ENCODE peak calls at places on chromosomes 5 and 9, in four cellular contexts. A, D, I and S are unnamed samples.

GRCh38 chr5:43772601-43773031 is 169.6 kb downstream of the NNT start:
- DNase-seq in D (no peak), A (peak; percentile 44), I (no peak), S (no peak)

GRCh38 chr5:68288756-68289134 is 73.2 kb downstream of the PIK3R1 start:
- DNase-seq in A (no peak), I (no peak), D (no peak), S (no peak)

GRCh38 chr9:4583001-4583400 is 79.1 kb upstream of the PLPP6 start:
- DNase-seq in D (no peak), I (no peak), A (no peak), S (no peak)

GRCh38 chr5:68141494-68141893 is 74.1 kb upstream of the PIK3R1 start:
- DNase-seq in I (no peak), D (no peak), A (no peak), S (no peak)

GRCh38 chr5:82111191-82111590 is 139.4 kb downstream of the ATG10 start:
- DNase-seq in D (no peak), A (no peak), I (no peak), S (no peak)

GRCh38 chr9:96376926-96377874 is 6.3 kb downstream of the SLC35D2 start:
- DNase-seq in D (no peak), I (no peak), A (no peak), S (no peak)

GRCh38 chr9:93612052-93612795 is 35.8 kb downstream of the PHF2 start:
- DNase-seq in I (no peak), D (no peak), A (no peak), S (no peak)

GRCh38 chr5:149485655-149486615 is 65.3 kb downstream of the CSNK1A1 start:
- DNase-seq in A (peak; percentile 90), D (no peak), I (peak; percentile 99), S (peak; percentile 90)

GRCh38 chr9:29514336-29514735 is 1941.1 kb upstream of the C9orf72 start:
- DNase-seq in I (no peak), A (no peak), D (no peak), S (no peak)

GRCh38 chr9:110919609-110920008 is 118.7 kb downstream of the LPAR1 start:
- DNase-seq in D (no peak), I (no peak), A (no peak), S (no peak)

GRCh38 chr5:13478831-13479465 is 465.5 kb downstream of the DNAH5 start:
- DNase-seq in D (no peak), I (peak; percentile 20), A (no peak), S (no peak)

GRCh38 chr5:36928947-36929346 is 52.4 kb downstream of the NIPBL start:
- DNase-seq in A (no peak), D (no peak), I (no peak), S (no peak)

GRCh38 chr9:112002131-112002846 is 105.7 kb downstream of the UGCG start:
- DNase-seq in I (no peak), A (no peak), D (no peak), S (no peak)

GRCh38 chr9:135886147-135886981 is 21.0 kb downstream of the CAMSAP1 start:
- DNase-seq in I (no peak), D (no peak), A (no peak), S (no peak)

GRCh38 chr5:113061851-113062631 is 85.4 kb downstream of the DCP2 start:
- DNase-seq in I (no peak), D (no peak), A (no peak), S (no peak)

GRCh38 chr9:114900937-114901802 is 29.2 kb downstream of the TNFSF8 start:
- DNase-seq in I (no peak), D (no peak), A (no peak), S (no peak)

GRCh38 chr5:144484124-144484897 is 313.6 kb downstream of the KCTD16 start:
- DNase-seq in A (no peak), D (no peak), I (no peak), S (no peak)

GRCh38 chr9:530681-531080 is 310.8 kb upstream of the DMRT1 start:
- DNase-seq in D (no peak), A (peak; percentile 19), I (no peak), S (no peak)

GRCh38 chr5:99441235-99441634 is 512.4 kb upstream of the CHD1 start:
- DNase-seq in I (no peak), A (no peak), D (no peak), S (no peak)

GRCh38 chr5:58922392-58923171 is 339.7 kb downstream of the RAB3C start:
- DNase-seq in A (no peak), D (peak; percentile 86), I (no peak), S (peak; percentile 72)

GRCh38 chr5:91219141-91219802 is 163.8 kb downstream of the ARRDC3 start:
- DNase-seq in D (no peak), A (no peak), I (no peak), S (peak; percentile 27)

GRCh38 chr5:131814990-131815389 is 18.2 kb upstream of the FNIP1 start:
- DNase-seq in A (peak; percentile 26), I (peak; percentile 53), D (no peak), S (no peak)

GRCh38 chr9:99360026-99360425 is 137.9 kb downstream of the SEC61B start:
- DNase-seq in I (no peak), A (no peak), D (no peak), S (no peak)
- TF ChIP-seq CTCF in I (no peak), A (no peak), D (no peak), S (no peak)

GRCh38 chr5:157511656-157512644 is 51.9 kb downstream of the NIPAL4 start:
- DNase-seq in A (peak; percentile 66), D (peak; percentile 84), I (peak; percentile 78), S (peak; percentile 80)
- TF ChIP-seq POLR2AphosphoS5 in A (no peak), D (peak; percentile 74), I (no peak), S (peak; percentile 37)

GRCh38 chr9:133359420-133360175 is 3.2 kb downstream of the SURF2 start:
- DNase-seq in D (no peak), A (no peak), I (no peak), S (no peak)
- TF ChIP-seq CTCF in D (peak; percentile 24), A (peak; percentile 43), I (no peak), S (no peak)

GRCh38 chr5:126591549-126591948 is 3.5 kb downstream of the ALDH7A1 start:
- DNase-seq in I (no peak), D (no peak), A (no peak), S (no peak)

GRCh38 chr5:126597156-126597555 is 2.1 kb upstream of the ALDH7A1 start:
- DNase-seq in I (peak; percentile 15), A (no peak), D (no peak), S (no peak)

GRCh38 chr5:126594077-126594476 is 942 bp downstream of the ALDH7A1 start:
- DNase-seq in I (peak; percentile 5), A (no peak), D (no peak), S (no peak)

GRCh38 chr5:126595486-126596083 is 566 bp upstream of the ALDH7A1 start:
- DNase-seq in A (no peak), I (no peak), D (no peak), S (no peak)

GRCh38 chr5:126594676-126595485 is at the start of gene ALDH7A1:
- DNase-seq in I (peak; percentile 77), D (peak; percentile 87), A (peak; percentile 83), S (peak; percentile 90)
- TF ChIP-seq POLR2AphosphoS5 in I (peak; percentile 80), D (peak; percentile 86), A (peak; percentile 98), S (peak; percentile 61)

GRCh38 chr5:9013147-9013546 is 532.7 kb downstream of the SEMA5A start:
- DNase-seq in A (no peak), I (no peak), D (no peak), S (no peak)
- TF ChIP-seq CTCF in A (no peak), I (no peak), D (no peak), S (no peak)

GRCh38 chr5:72850113-72850512 is 33.7 kb downstream of the TNPO1 start:
- DNase-seq in A (no peak), I (no peak), D (no peak), S (no peak)

GRCh38 chr5:72847989-72848473 is 31.6 kb downstream of the TNPO1 start:
- DNase-seq in D (peak; percentile 97), A (peak; percentile 81), I (peak; percentile 71), S (peak; percentile 93)

GRCh38 chr5:72849546-72849945 is 33.1 kb downstream of the TNPO1 start:
- DNase-seq in D (no peak), I (no peak), A (no peak), S (no peak)

GRCh38 chr5:72847439-72847838 is 31.0 kb downstream of the TNPO1 start:
- DNase-seq in A (no peak), I (no peak), D (no peak), S (no peak)

DNA sequence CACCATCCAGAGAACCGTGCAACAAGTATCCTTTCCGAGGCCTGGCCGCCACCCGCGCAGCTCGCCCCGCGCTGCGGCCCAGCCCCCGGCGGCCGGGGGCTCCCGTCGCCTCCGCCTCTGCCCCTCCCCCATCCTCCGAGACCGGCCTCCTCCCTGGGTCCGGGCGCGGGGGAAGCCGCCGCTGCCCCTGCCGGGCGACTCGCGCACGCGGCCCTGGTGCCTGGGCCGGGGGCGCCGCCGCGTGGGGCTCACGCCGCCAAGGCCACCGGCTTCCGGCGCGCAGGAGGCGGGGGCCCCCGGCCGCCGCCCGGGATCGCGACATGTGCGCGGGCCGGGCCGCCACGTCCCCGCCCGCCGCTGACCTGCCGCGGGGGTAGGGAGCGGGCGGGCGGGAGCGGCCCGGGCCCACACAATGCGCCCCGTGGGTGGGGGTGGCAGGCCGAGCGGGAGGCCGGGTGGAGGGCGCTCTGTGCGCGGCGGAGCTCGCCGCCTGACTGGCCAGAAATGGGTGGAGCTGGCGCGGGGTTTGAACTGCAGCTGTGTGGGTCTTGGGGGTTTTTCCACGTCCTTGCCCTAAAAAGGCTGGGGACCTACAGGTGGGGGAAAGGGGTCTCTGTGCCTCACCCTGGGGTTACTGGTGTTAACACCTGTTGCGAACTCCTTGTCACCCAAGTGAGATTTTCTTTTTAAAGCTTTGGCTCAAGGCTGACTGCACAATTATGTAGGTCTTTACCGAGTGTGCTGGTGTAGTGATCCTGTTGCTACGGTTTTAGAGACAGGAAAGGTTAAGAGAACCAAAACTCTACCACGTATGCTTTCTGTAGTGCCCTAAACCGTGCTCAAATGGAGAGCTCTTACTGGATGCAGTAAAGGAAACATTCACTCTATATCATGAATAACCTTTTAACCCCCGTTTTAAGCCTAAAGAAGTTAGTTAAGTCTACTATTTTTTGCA is 32.3 kb downstream of the TNPO1 start:
- DNase-seq in D (peak; percentile 91), A (no peak), I (no peak), S (peak; percentile 57)
- TF ChIP-seq POLR2AphosphoS5 in D (peak; percentile 17), A (no peak), I (no peak), S (no peak)

GRCh38 chr9:32395483-32396216 is 11.2 kb downstream of the ACO1 start:
- DNase-seq in A (no peak), I (no peak), D (no peak), S (no peak)
- TF ChIP-seq CTCF in A (no peak), I (no peak), D (no peak), S (no peak)

GRCh38 chr9:88974641-88975040 is 16.6 kb upstream of the S1PR3 start:
- DNase-seq in A (no peak), I (no peak), D (no peak), S (no peak)
- TF ChIP-seq POLR2AphosphoS5 in A (no peak), I (no peak), D (no peak), S (no peak)

DNA sequence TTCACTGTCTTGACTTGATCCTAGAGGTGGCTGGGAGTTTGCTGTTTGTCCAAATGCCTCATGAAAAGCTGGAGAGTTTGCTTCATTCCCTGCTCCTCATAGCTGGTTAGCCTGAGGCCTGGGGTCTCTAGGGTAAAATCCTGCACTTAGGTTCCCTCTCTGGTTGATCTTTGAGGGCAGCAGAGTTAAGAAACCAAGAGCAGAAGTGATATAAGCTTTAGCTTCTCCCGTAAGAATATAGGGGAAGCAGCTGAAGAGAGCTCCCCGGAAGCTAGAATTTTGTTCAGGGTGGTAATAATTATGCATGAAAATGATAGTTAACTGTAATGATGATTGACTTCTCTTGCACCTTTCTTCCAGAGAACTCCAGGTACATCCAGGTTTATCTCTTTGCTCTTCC is 1.4 kb downstream of the FAM53C start:
- DNase-seq in I (no peak), D (no peak), A (no peak), S (no peak)
- TF ChIP-seq CTCF in I (no peak), D (no peak), A (no peak), S (no peak)

GRCh38 chr9:125043631-125044030 is 99.7 kb downstream of the SCAI start:
- DNase-seq in I (no peak), A (no peak), D (no peak), S (no peak)
- TF ChIP-seq POLR2AphosphoS5 in I (no peak), A (no peak), D (no peak), S (no peak)